ENCODE peak calls at places on chromosomes 4 and X, in six cellular contexts. One of them, this sample, is unnamed.

GRCh38 chr4:103197765-103198110 is 405 bp downstream of the CENPE start:
- DNase-seq in RPMI7951: no peak
- DNase-seq in iPS-NIHi11: no peak
- DNase-seq in RWPE1: no peak
- DNase-seq in MCF 10A: no peak
- DNase-seq in substantia nigra: no peak
- DNase-seq in this sample: no peak

GRCh38 chrX:46957299-46957698 is 45.1 kb downstream of the JADE3 start:
- DNase-seq in RPMI7951: peak; percentile 13
- DNase-seq in iPS-NIHi11: no peak
- DNase-seq in RWPE1: no peak
- DNase-seq in MCF 10A: peak; percentile 4
- DNase-seq in substantia nigra: no peak
- DNase-seq in this sample: no peak

GRCh38 chr4:83207497-83208105 is 77.0 kb downstream of the COQ2 start:
- DNase-seq in RPMI7951: peak; percentile 87
- DNase-seq in iPS-NIHi11: no peak
- DNase-seq in RWPE1: peak; percentile 74
- DNase-seq in MCF 10A: peak; percentile 18
- DNase-seq in substantia nigra: no peak
- DNase-seq in this sample: no peak

GRCh38 chr4:76458829-76459228 is 23.8 kb downstream of the SHROOM3 start:
- DNase-seq in RPMI7951: peak; percentile 23
- DNase-seq in iPS-NIHi11: peak; percentile 39
- DNase-seq in RWPE1: no peak
- DNase-seq in MCF 10A: peak; percentile 11
- DNase-seq in substantia nigra: no peak
- DNase-seq in this sample: no peak

GRCh38 chr4:153222790-153223417 is 18.7 kb downstream of the TRIM2 start:
- DNase-seq in RPMI7951: peak; percentile 48
- DNase-seq in iPS-NIHi11: peak; percentile 75
- DNase-seq in RWPE1: peak; percentile 58
- DNase-seq in MCF 10A: peak; percentile 46
- DNase-seq in substantia nigra: peak; percentile 63
- DNase-seq in this sample: peak; percentile 60

GRCh38 chrX:129748265-129748664 is 9.5 kb downstream of the XPNPEP2 start:
- DNase-seq in RPMI7951: no peak
- DNase-seq in iPS-NIHi11: no peak
- DNase-seq in RWPE1: no peak
- DNase-seq in MCF 10A: peak; percentile 61
- DNase-seq in substantia nigra: no peak
- DNase-seq in this sample: no peak

GRCh38 chr4:138400528-138400927 is 158.4 kb upstream of the SLC7A11 start:
- DNase-seq in RPMI7951: no peak
- DNase-seq in iPS-NIHi11: no peak
- DNase-seq in RWPE1: no peak
- DNase-seq in MCF 10A: no peak
- DNase-seq in substantia nigra: no peak
- DNase-seq in this sample: no peak

GRCh38 chrX:43882294-43882681 is at the start of gene MAOB:
- DNase-seq in RPMI7951: peak; percentile 7
- DNase-seq in iPS-NIHi11: peak; percentile 85
- DNase-seq in RWPE1: peak; percentile 26
- DNase-seq in MCF 10A: peak; percentile 21
- DNase-seq in substantia nigra: peak; percentile 25
- DNase-seq in this sample: peak; percentile 4

GRCh38 chr4:1371151-1371830 is 24.3 kb downstream of the UVSSA start:
- DNase-seq in RPMI7951: no peak
- DNase-seq in iPS-NIHi11: no peak
- DNase-seq in RWPE1: no peak
- DNase-seq in MCF 10A: no peak
- DNase-seq in substantia nigra: no peak
- DNase-seq in this sample: no peak

GRCh38 chr4:183532823-183533222 is 28.0 kb downstream of the ING2 start:
- DNase-seq in RPMI7951: peak; percentile 7
- DNase-seq in iPS-NIHi11: no peak
- DNase-seq in RWPE1: no peak
- DNase-seq in MCF 10A: peak; percentile 34
- DNase-seq in substantia nigra: no peak
- DNase-seq in this sample: no peak

GRCh38 chrX:72621619-72622485 is 49.2 kb upstream of the HDAC8 start:
- DNase-seq in RPMI7951: peak; percentile 56
- DNase-seq in iPS-NIHi11: no peak
- DNase-seq in RWPE1: peak; percentile 26
- DNase-seq in MCF 10A: peak; percentile 47
- DNase-seq in substantia nigra: no peak
- DNase-seq in this sample: no peak

GRCh38 chrX:50718791-50719190 is 95.2 kb downstream of the SHROOM4 start:
- DNase-seq in RPMI7951: no peak
- DNase-seq in iPS-NIHi11: no peak
- DNase-seq in RWPE1: no peak
- DNase-seq in MCF 10A: no peak
- DNase-seq in substantia nigra: no peak
- DNase-seq in this sample: no peak

GRCh38 chr4:40502936-40503335 is 126.7 kb downstream of the RBM47 start:
- DNase-seq in RPMI7951: peak; percentile 22
- DNase-seq in iPS-NIHi11: no peak
- DNase-seq in RWPE1: no peak
- DNase-seq in MCF 10A: no peak
- DNase-seq in substantia nigra: no peak
- DNase-seq in this sample: no peak

GRCh38 chrX:132209527-132209926 is 9.7 kb downstream of the RAP2C start:
- DNase-seq in RPMI7951: no peak
- DNase-seq in iPS-NIHi11: no peak
- DNase-seq in RWPE1: no peak
- DNase-seq in MCF 10A: peak; percentile 62
- DNase-seq in substantia nigra: no peak
- DNase-seq in this sample: no peak

GRCh38 chrX:18887177-18887820 is 96.6 kb downstream of the PHKA2 start:
- DNase-seq in RPMI7951: no peak
- DNase-seq in iPS-NIHi11: no peak
- DNase-seq in RWPE1: no peak
- DNase-seq in MCF 10A: no peak
- DNase-seq in substantia nigra: no peak
- DNase-seq in this sample: no peak

GRCh38 chr4:119825696-119826095 is 197.1 kb upstream of the PDE5A start:
- DNase-seq in RPMI7951: no peak
- DNase-seq in iPS-NIHi11: no peak
- DNase-seq in RWPE1: no peak
- DNase-seq in MCF 10A: no peak
- DNase-seq in substantia nigra: no peak
- DNase-seq in this sample: no peak

GRCh38 chr4:6445403-6446129 is 26.8 kb downstream of the PPP2R2C start:
- DNase-seq in RPMI7951: no peak
- DNase-seq in iPS-NIHi11: no peak
- DNase-seq in RWPE1: no peak
- DNase-seq in MCF 10A: no peak
- DNase-seq in substantia nigra: no peak
- DNase-seq in this sample: no peak

GRCh38 chr4:107800058-107800457 is 24.7 kb upstream of the SGMS2 start:
- DNase-seq in RPMI7951: no peak
- DNase-seq in iPS-NIHi11: no peak
- DNase-seq in RWPE1: no peak
- DNase-seq in MCF 10A: no peak
- DNase-seq in substantia nigra: no peak
- DNase-seq in this sample: no peak

GRCh38 chr4:175459571-175459970 is 352.5 kb downstream of the GPM6A start:
- DNase-seq in RPMI7951: no peak
- DNase-seq in iPS-NIHi11: no peak
- DNase-seq in RWPE1: no peak
- DNase-seq in MCF 10A: no peak
- DNase-seq in substantia nigra: no peak
- DNase-seq in this sample: no peak

GRCh38 chrX:13569479-13570244 is at the start of gene EGFL6:
- DNase-seq in RPMI7951: no peak
- DNase-seq in iPS-NIHi11: peak; percentile 8
- DNase-seq in RWPE1: no peak
- DNase-seq in MCF 10A: no peak
- DNase-seq in substantia nigra: no peak
- DNase-seq in this sample: no peak

GRCh38 chr4:172851534-172851933 is 317.1 kb upstream of the GALNT7 start:
- DNase-seq in RPMI7951: no peak
- DNase-seq in iPS-NIHi11: no peak
- DNase-seq in RWPE1: peak; percentile 3
- DNase-seq in MCF 10A: no peak
- DNase-seq in substantia nigra: no peak
- DNase-seq in this sample: no peak

GRCh38 chr4:1246111-1246881 is 2.6 kb downstream of the CTBP1 start:
- DNase-seq in RPMI7951: no peak
- DNase-seq in iPS-NIHi11: peak; percentile 10
- DNase-seq in RWPE1: no peak
- DNase-seq in MCF 10A: no peak
- DNase-seq in substantia nigra: no peak
- DNase-seq in this sample: no peak

GRCh38 chrX:54810532-54810931 is 3.0 kb downstream of the MAGED2 start:
- DNase-seq in RPMI7951: no peak
- DNase-seq in iPS-NIHi11: no peak
- DNase-seq in RWPE1: no peak
- DNase-seq in MCF 10A: no peak
- DNase-seq in substantia nigra: no peak
- DNase-seq in this sample: no peak

GRCh38 chrX:16155586-16155985 is 11.7 kb upstream of the MAGEB17 start:
- DNase-seq in RPMI7951: no peak
- DNase-seq in iPS-NIHi11: no peak
- DNase-seq in RWPE1: no peak
- DNase-seq in MCF 10A: no peak
- DNase-seq in substantia nigra: no peak
- DNase-seq in this sample: no peak

GRCh38 chr4:170599894-170600293 is 510.1 kb upstream of the AADAT start:
- DNase-seq in RPMI7951: no peak
- DNase-seq in iPS-NIHi11: no peak
- DNase-seq in RWPE1: peak; percentile 49
- DNase-seq in MCF 10A: peak; percentile 67
- DNase-seq in substantia nigra: no peak
- DNase-seq in this sample: no peak

GRCh38 chr4:186680649-186681048 is 43.0 kb downstream of the FAT1 start:
- DNase-seq in RPMI7951: no peak
- DNase-seq in iPS-NIHi11: no peak
- DNase-seq in RWPE1: no peak
- DNase-seq in MCF 10A: no peak
- DNase-seq in substantia nigra: no peak
- DNase-seq in this sample: no peak

GRCh38 chr4:65825121-65825520 is 154.8 kb upstream of the EPHA5 start:
- DNase-seq in RPMI7951: peak; percentile 66
- DNase-seq in iPS-NIHi11: no peak
- DNase-seq in RWPE1: peak; percentile 76
- DNase-seq in MCF 10A: peak; percentile 78
- DNase-seq in substantia nigra: no peak
- DNase-seq in this sample: no peak

GRCh38 chrX:80021611-80022010 is 7.1 kb downstream of the TBX22 start:
- DNase-seq in RPMI7951: no peak
- DNase-seq in iPS-NIHi11: no peak
- DNase-seq in RWPE1: no peak
- DNase-seq in MCF 10A: no peak
- DNase-seq in substantia nigra: no peak
- DNase-seq in this sample: no peak

GRCh38 chrX:15269120-15269519 is 763 bp downstream of the ASB9 start:
- DNase-seq in RPMI7951: no peak
- DNase-seq in iPS-NIHi11: no peak
- DNase-seq in RWPE1: peak; percentile 3
- DNase-seq in MCF 10A: no peak
- DNase-seq in substantia nigra: no peak
- DNase-seq in this sample: no peak

This sample was measured in hypothalamus.